ENCODE peak calls at places on chromosomes 13 and 19, in six cellular contexts. One of them, this sample, is unnamed.

GRCh38 chr19:6378036-6378435 is 2.3 kb upstream of the PSPN start:
- DNase-seq in T-helper 17 cell: no peak
- DNase-seq in erythroblast: no peak
- DNase-seq in heart left ventricle: no peak
- DNase-seq in T-helper 1 cell: no peak
- DNase-seq in skeletal muscle cell: no peak
- DNase-seq in this sample: no peak

GRCh38 chr19:38707512-38708114 is 36.7 kb downstream of the CAPN12 start:
- DNase-seq in T-helper 17 cell: no peak
- DNase-seq in erythroblast: no peak
- DNase-seq in heart left ventricle: peak
- DNase-seq in T-helper 1 cell: no peak
- DNase-seq in skeletal muscle cell: no peak
- DNase-seq in this sample: peak

GRCh38 chr19:792361-792885 is 4.8 kb upstream of the PTBP1 start:
- DNase-seq in T-helper 17 cell: no peak
- DNase-seq in erythroblast: no peak
- DNase-seq in heart left ventricle: no peak
- DNase-seq in T-helper 1 cell: no peak
- DNase-seq in skeletal muscle cell: no peak
- DNase-seq in this sample: no peak

GRCh38 chr19:45670670-45671453 is 2.8 kb downstream of the GIPR start:
- DNase-seq in T-helper 17 cell: peak
- DNase-seq in erythroblast: peak
- DNase-seq in heart left ventricle: peak
- DNase-seq in T-helper 1 cell: peak
- DNase-seq in skeletal muscle cell: no peak
- DNase-seq in this sample: peak

GRCh38 chr13:100130092-100130491 is 41.2 kb downstream of the PCCA start:
- DNase-seq in T-helper 17 cell: no peak
- DNase-seq in erythroblast: no peak
- DNase-seq in heart left ventricle: no peak
- DNase-seq in T-helper 1 cell: no peak
- DNase-seq in skeletal muscle cell: no peak
- DNase-seq in this sample: no peak

GRCh38 chr13:40490086-40490723 is 176.2 kb downstream of the FOXO1 start:
- DNase-seq in T-helper 17 cell: no peak
- DNase-seq in erythroblast: no peak
- DNase-seq in heart left ventricle: no peak
- DNase-seq in T-helper 1 cell: peak
- DNase-seq in skeletal muscle cell: no peak
- DNase-seq in this sample: no peak

GRCh38 chr13:60590775-60591174 is 193.8 kb downstream of the TDRD3 start:
- DNase-seq in T-helper 17 cell: no peak
- DNase-seq in erythroblast: no peak
- DNase-seq in heart left ventricle: no peak
- DNase-seq in T-helper 1 cell: no peak
- DNase-seq in skeletal muscle cell: no peak
- DNase-seq in this sample: no peak

GRCh38 chr13:48125794-48126228 is 30.9 kb upstream of the MED4 start:
- DNase-seq in T-helper 17 cell: no peak
- DNase-seq in erythroblast: no peak
- DNase-seq in heart left ventricle: peak
- DNase-seq in T-helper 1 cell: no peak
- DNase-seq in skeletal muscle cell: peak
- DNase-seq in this sample: peak

GRCh38 chr13:46172531-46172991 is 9.4 kb downstream of the LCP1 start:
- DNase-seq in T-helper 17 cell: peak
- DNase-seq in erythroblast: no peak
- DNase-seq in heart left ventricle: no peak
- DNase-seq in T-helper 1 cell: peak
- DNase-seq in skeletal muscle cell: no peak
- DNase-seq in this sample: no peak

GRCh38 chr13:102901615-102902305 is 55.9 kb downstream of the ERCC5 start:
- DNase-seq in T-helper 17 cell: no peak
- DNase-seq in erythroblast: no peak
- DNase-seq in heart left ventricle: no peak
- DNase-seq in T-helper 1 cell: no peak
- DNase-seq in skeletal muscle cell: no peak
- DNase-seq in this sample: no peak